ENCODE peak calls at places on chromosomes 16 and 17, in nine cellular contexts. Q is esophagus squamous epithelium, R is NT2/D1, C is heart right ventricle, H is neural progenitor cell, M is adrenal gland, Y is ascending aorta, I is testis, J is uterus. V is an unnamed sample. For H3K36me3 and H3K27me3, the result is how much of the 10 kb centered on the place peaks cover.

GRCh38 chr17:38844261-38844757 is 9.2 kb downstream of the RPL23 start:
- DNase-seq in Q (no peak), R (no peak), C (no peak), H (no peak), M (no peak), Y (no peak), I (no peak), J (no peak), V (no peak)

GRCh38 chr17:78804777-78805176 is 22.7 kb upstream of the CYTH1 start:
- DNase-seq in Q (no peak), R (no peak), C (no peak), H (no peak), M (no peak), Y (no peak), I (peak), J (peak), V (no peak)

GRCh38 chr17:76492989-76493501 is 8.2 kb downstream of the RHBDF2 start:
- DNase-seq in Q (no peak), R (no peak), C (peak), H (no peak), M (peak), Y (peak), I (peak), J (peak), V (no peak)

GRCh38 chr17:43308999-43309398 is 75.2 kb upstream of the RNU2-1 start:
- DNase-seq in Q (no peak), R (no peak), C (no peak), H (no peak), M (peak), Y (no peak), I (no peak), J (no peak), V (no peak)

GRCh38 chr16:75113046-75113491 is 3.5 kb downstream of the LDHD start:
- DNase-seq in Q (no peak), R (no peak), C (no peak), H (no peak), M (no peak), Y (no peak), I (no peak), J (no peak), V (no peak)

GRCh38 chr16:85205747-85206471 is 93.6 kb upstream of the CIBAR2 start:
- DNase-seq in Q (no peak), R (no peak), C (no peak), H (no peak), M (peak), Y (no peak), I (peak), J (peak), V (no peak)

GRCh38 chr16:81457326-81458133 is 12.9 kb downstream of the CMIP start:
- DNase-seq in Q (no peak), R (no peak), C (no peak), H (no peak), M (peak), Y (no peak), I (no peak), J (no peak), V (no peak)

GRCh38 chr17:61400786-61401279 is 1.2 kb downstream of the TBX2 start:
- DNase-seq in Q (no peak), R (no peak), C (no peak), H (peak), M (no peak), Y (no peak), I (no peak), J (peak), V (no peak)

GRCh38 chr16:22161999-22162657 is at the start of gene SDR42E2:
- DNase-seq in Q (no peak), R (no peak), C (no peak), H (peak), M (no peak), Y (no peak), I (no peak), J (no peak), V (no peak)

GRCh38 chr17:73532441-73532901 is 111.8 kb downstream of the SDK2 start:
- DNase-seq in Q (no peak), R (no peak), C (no peak), H (no peak), M (no peak), Y (no peak), I (peak), J (no peak), V (no peak)

GRCh38 chr17:80729016-80729415 is 184.4 kb downstream of the RPTOR start:
- DNase-seq in Q (no peak), R (no peak), C (no peak), H (no peak), M (no peak), Y (no peak), I (no peak), J (no peak), V (no peak)

GRCh38 chr17:251531-251930 is 70.1 kb upstream of the DOC2B start:
- DNase-seq in Q (no peak), R (no peak), C (no peak), H (no peak), M (no peak), Y (no peak), I (no peak), J (peak), V (no peak)

GRCh38 chr16:3182608-3183444 is 5.2 kb upstream of the OR1F1 start:
- DNase-seq in Q (no peak), R (no peak), C (no peak), H (peak), M (no peak), Y (no peak), I (no peak), J (no peak), V (no peak)

GRCh38 chr17:42895185-42895555 is 5.4 kb upstream of the G6PC1 start:
- DNase-seq in Q (no peak), R (no peak), C (peak), H (no peak), M (peak), Y (peak), I (peak), J (peak), V (no peak)

GRCh38 chr17:64662774-64663367 is 764 bp upstream of the SMURF2 start:
- DNase-seq in Q (no peak), R (no peak), C (no peak), H (no peak), M (no peak), Y (no peak), I (no peak), J (no peak), V (peak)

GRCh38 chr17:38877130-38877851 is 7.4 kb downstream of the LASP1 start:
- DNase-seq in Q (no peak), R (no peak), C (no peak), H (peak), M (no peak), Y (no peak), I (no peak), J (no peak), V (no peak)

GRCh38 chr16:30369091-30369937 is 980 bp downstream of the TBC1D10B start:
- DNase-seq in Q (no peak), R (no peak), C (no peak), H (peak), M (peak), Y (no peak), I (no peak), J (no peak), V (no peak)

GRCh38 chr17:37648555-37648954 is 5.3 kb upstream of the DDX52 start:
- DNase-seq in Q (no peak), R (no peak), C (no peak), H (no peak), M (no peak), Y (no peak), I (no peak), J (no peak), V (no peak)

GRCh38 chr17:29746669-29747068 is 124.0 kb upstream of the CORO6 start:
- DNase-seq in Q (no peak), R (no peak), C (no peak), H (no peak), M (no peak), Y (no peak), I (no peak), J (no peak), V (no peak)

GRCh38 chr16:11700264-11701029 is 32.2 kb downstream of the SNN start:
- DNase-seq in Q (no peak), R (no peak), C (no peak), H (no peak), M (no peak), Y (no peak), I (no peak), J (no peak), V (no peak)

GRCh38 chr16:11698271-11698689 is 30.0 kb downstream of the SNN start:
- DNase-seq in Q (no peak), R (no peak), C (no peak), H (no peak), M (no peak), Y (no peak), I (no peak), J (no peak), V (no peak)

GRCh38 chr16:11699234-11699894 is 31.1 kb downstream of the SNN start:
- DNase-seq in Q (no peak), R (no peak), C (no peak), H (no peak), M (no peak), Y (no peak), I (no peak), J (no peak), V (no peak)

GRCh38 chr16:11696266-11697012 is 28.2 kb downstream of the SNN start:
- DNase-seq in Q (no peak), R (no peak), C (no peak), H (no peak), M (peak), Y (no peak), I (no peak), J (no peak), V (no peak)

GRCh38 chr16:11697319-11697718 is 29.1 kb downstream of the SNN start:
- DNase-seq in Q (no peak), R (no peak), C (no peak), H (no peak), M (no peak), Y (no peak), I (no peak), J (no peak), V (no peak)
- H3K36me3 ChIP-seq in Q (under half), R (half or more), C (under half), H (under half), M (under half), Y (under half), I (under half), J (under half), V (under half)

GRCh38 chr16:86911311-86911999 is 333.1 kb downstream of the FOXL1 start:
- DNase-seq in Q (no peak), R (no peak), C (no peak), H (no peak), M (no peak), Y (no peak), I (no peak), J (no peak), V (no peak)

GRCh38 chr16:86910821-86911220 is 332.5 kb downstream of the FOXL1 start:
- DNase-seq in Q (no peak), R (no peak), C (no peak), H (no peak), M (no peak), Y (no peak), I (no peak), J (no peak), V (no peak)

GRCh38 chr16:86909359-86910145 is 331.2 kb downstream of the FOXL1 start:
- DNase-seq in Q (no peak), R (no peak), C (no peak), H (no peak), M (no peak), Y (no peak), I (no peak), J (no peak), V (no peak)

GRCh38 chr16:86913886-86914285 is 335.5 kb downstream of the FOXL1 start:
- DNase-seq in Q (no peak), R (no peak), C (no peak), H (no peak), M (no peak), Y (no peak), I (no peak), J (no peak), V (no peak)

DNA sequence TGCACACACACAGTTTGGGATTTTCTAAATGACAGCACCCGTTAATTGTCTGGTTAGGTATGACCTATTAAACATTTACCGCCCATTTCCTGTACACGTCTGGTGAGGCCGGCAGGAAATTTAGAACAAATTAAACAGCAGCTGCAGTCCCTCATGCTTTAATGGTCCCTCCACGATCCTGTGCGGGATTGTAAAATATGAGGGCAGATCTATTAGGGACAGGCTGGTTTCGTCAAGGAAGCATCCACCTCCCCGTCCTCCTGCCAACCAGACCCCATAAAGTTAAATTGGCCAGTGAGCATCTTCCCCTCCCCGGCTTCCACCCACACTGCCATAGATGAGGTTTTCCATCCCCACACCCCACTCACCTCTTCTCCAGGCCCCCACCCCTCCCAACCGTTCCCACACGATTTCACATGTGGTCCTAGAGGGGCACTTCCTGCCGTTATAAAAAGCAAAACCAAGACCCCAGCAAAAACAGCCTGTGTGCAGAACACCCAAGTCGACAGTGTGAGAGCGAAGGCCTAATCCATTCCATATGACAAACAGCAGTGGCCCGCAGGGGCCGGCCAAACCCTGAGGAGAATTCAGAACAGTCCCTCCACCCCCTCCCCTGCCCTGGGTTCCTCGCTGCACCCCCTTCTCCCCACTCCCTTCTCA is 331.9 kb downstream of the FOXL1 start:
- DNase-seq in Q (no peak), R (no peak), C (no peak), H (no peak), M (no peak), Y (no peak), I (no peak), J (no peak), V (no peak)
- H3K27me3 ChIP-seq in Q (under half), R (under half), C (under half), H (under half), M (under half), Y (under half), I (under half), J (under half), V (under half)

DNA sequence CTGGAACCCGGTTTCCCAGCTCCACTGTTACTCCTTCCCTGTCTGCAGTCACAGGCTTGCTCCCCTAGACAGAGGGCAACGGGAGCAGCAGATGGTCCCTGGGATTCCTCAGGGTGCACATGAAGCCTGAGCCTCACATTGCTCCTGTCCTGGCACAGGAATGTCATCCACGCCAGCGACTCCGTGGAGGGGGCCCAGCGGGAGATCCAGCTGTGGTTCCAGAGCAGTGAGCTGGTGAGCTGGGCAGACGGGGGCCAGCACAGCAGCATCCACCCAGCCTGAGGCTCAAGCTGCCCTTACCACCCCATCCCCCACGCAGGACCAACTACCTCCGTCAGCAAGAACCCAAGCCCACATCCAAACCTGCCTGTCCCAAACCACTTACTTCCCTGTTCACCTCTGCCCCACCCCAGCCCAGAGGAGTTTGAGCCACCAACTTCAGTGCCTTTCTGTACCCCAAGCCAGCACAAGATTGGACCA is 1.6 kb upstream of the DECR2 start:
- DNase-seq in Q (no peak), R (no peak), C (no peak), H (no peak), M (no peak), Y (no peak), I (no peak), J (no peak), V (no peak)
- H3K4me3 ChIP-seq in Q (peak), R (peak), C (peak), H (no peak), M (no peak), Y (no peak), I (no peak), J (no peak), V (no peak)

DNA sequence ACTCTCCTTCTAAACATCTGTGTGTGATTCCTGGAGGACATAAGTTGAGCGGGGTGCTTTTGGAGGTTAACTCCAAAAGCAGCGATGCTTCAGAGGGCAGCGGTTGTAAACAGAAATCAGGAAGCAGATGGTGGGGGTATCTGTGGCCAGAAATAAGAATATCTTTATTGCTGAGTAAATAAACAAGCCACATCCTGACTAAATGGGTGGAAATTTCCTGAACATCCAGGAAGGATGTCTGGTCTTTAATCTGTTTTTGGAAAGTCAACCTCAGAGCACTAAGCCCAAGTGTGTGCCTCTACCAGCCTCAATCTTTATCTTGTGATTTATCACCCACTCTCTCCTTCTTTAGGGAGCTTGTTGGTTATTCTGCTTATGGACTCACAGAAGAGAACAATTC is 123.3 kb downstream of the CDH13 start:
- DNase-seq in Q (no peak), R (no peak), C (no peak), H (no peak), M (no peak), Y (no peak), I (no peak), J (no peak), V (no peak)
- H3K36me3 ChIP-seq in Q (under half), R (under half), C (under half), H (under half), M (under half), Y (under half), I (under half), J (under half), V (under half)

DNA sequence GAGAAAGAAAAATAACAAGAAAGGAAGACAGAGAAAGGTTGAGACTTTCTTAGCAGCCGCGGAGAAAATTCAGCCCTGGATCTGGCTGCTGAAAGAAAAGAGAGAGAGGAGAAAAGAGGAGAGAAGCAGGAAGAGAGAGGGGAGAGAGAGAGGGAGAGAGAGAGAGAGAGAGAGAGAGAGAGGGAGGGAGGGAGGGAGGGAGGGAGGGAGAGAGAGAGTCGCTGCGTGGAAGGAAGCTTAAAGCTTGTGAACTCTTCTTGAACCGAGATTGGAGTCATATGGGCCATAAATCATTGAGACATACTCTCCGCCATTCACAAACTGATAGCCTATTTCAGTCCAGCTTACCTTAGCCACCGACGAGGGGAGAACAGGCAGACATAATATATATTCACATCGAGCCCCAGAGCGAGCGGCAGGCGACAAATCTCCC is 10.3 kb upstream of the HOXB2 start:
- DNase-seq in Q (no peak), R (no peak), C (no peak), H (no peak), M (peak), Y (no peak), I (no peak), J (peak), V (no peak)
- H3K27me3 ChIP-seq in Q (under half), R (half or more), C (half or more), H (half or more), M (under half), Y (under half), I (under half), J (under half), V (half or more)

GRCh38 chr16:17368951-17369350 is 101.8 kb downstream of the XYLT1 start:
- DNase-seq in Q (no peak), R (no peak), C (no peak), H (no peak), M (no peak), Y (no peak), I (no peak), J (no peak), V (no peak)
- H3K4me3 ChIP-seq in Q (peak), R (no peak), C (no peak), H (no peak), M (no peak), Y (no peak), I (no peak), J (no peak), V (no peak)

DNA sequence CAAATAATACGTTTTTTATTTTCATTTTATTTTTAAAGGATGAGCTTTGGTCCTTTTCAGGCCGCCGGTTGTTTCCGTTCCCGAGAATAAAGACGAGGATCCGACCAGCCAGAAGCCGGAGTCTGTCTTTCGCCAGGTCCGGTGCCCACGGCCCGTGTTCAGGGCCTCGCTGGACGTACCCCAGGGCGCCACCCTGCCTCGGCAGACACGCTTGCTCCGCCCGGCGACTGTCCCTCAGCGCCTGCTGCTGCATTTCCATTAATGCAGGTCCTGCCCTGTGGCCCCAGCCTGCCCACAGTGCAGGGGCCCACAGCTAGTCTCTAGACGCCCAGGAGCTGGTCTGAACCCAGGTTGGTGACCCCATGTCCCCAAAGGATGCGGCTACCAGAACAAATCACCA is 15.6 kb downstream of the METRNL start:
- DNase-seq in Q (no peak), R (no peak), C (no peak), H (no peak), M (no peak), Y (no peak), I (no peak), J (no peak), V (no peak)
- H3K36me3 ChIP-seq in Q (under half), R (half or more), C (under half), H (under half), M (under half), Y (under half), I (under half), J (under half), V (under half)

GRCh38 chr17:50317121-50317520 is 28.8 kb upstream of the XYLT2 start:
- DNase-seq in Q (no peak), R (no peak), C (no peak), H (no peak), M (no peak), Y (no peak), I (no peak), J (no peak), V (no peak)
- H3K27me3 ChIP-seq in Q (under half), R (under half), C (under half), H (under half), M (under half), Y (under half), I (under half), J (under half), V (under half)

GRCh38 chr17:58415371-58416055 is 1.8 kb downstream of the RNF43 start:
- DNase-seq in Q (no peak), R (no peak), C (peak), H (peak), M (peak), Y (no peak), I (peak), J (no peak), V (no peak)

GRCh38 chr17:58416937-58417299 is 416 bp downstream of the RNF43 start:
- DNase-seq in Q (no peak), R (no peak), C (no peak), H (no peak), M (no peak), Y (no peak), I (no peak), J (no peak), V (no peak)

GRCh38 chr17:58414596-58414997 is 2.7 kb downstream of the RNF43 start:
- DNase-seq in Q (no peak), R (no peak), C (no peak), H (no peak), M (no peak), Y (no peak), I (peak), J (no peak), V (no peak)

GRCh38 chr17:58416396-58416795 is 938 bp downstream of the RNF43 start:
- DNase-seq in Q (no peak), R (no peak), C (no peak), H (no peak), M (no peak), Y (no peak), I (no peak), J (no peak), V (no peak)

GRCh38 chr17:58417300-58418092 is at the start of gene RNF43:
- DNase-seq in Q (peak), R (peak), C (peak), H (peak), M (peak), Y (peak), I (peak), J (peak), V (peak)
- H3K4me3 ChIP-seq in Q (peak), R (peak), C (peak), H (peak), M (no peak), Y (peak), I (peak), J (peak), V (peak)

V was measured in iPS DF 6.9.